ENCODE peak calls at places on chromosomes 5 and 9, in five cellular contexts. B is M059J, H is progenitor cell of endocrine pancreas, K is AG20443, P is RWPE1. T is an unnamed sample.

GRCh38 chr9:124894741-124895170 is 32.8 kb downstream of the ARPC5L start:
- DNase-seq in B (peak), H (no peak), K (peak), P (peak), T (peak)

GRCh38 chr5:53419247-53419646 is 61.2 kb upstream of the FST start:
- DNase-seq in B (peak), H (no peak), K (peak), P (peak), T (no peak)

GRCh38 chr5:142597546-142598337 is 88.1 kb downstream of the FGF1 start:
- DNase-seq in B (peak), H (no peak), K (peak), P (peak), T (no peak)

GRCh38 chr5:80339116-80339515 is 19.3 kb downstream of the SPZ1 start:
- DNase-seq in B (no peak), H (no peak), K (no peak), P (no peak), T (no peak)

GRCh38 chr5:154309361-154309725 is 118.8 kb downstream of the GALNT10 start:
- DNase-seq in B (peak), H (no peak), K (peak), P (no peak), T (no peak)

GRCh38 chr9:131739192-131739961 is 499 bp downstream of the RAPGEF1 start:
- DNase-seq in B (peak), H (peak), K (peak), P (peak), T (no peak)

GRCh38 chr5:132375957-132376356 is 6.4 kb downstream of the SLC22A5 start:
- DNase-seq in B (no peak), H (no peak), K (no peak), P (no peak), T (no peak)

GRCh38 chr9:95626885-95627558 is 110.3 kb upstream of the PTCH1 start:
- DNase-seq in B (peak), H (no peak), K (no peak), P (no peak), T (no peak)

GRCh38 chr5:138110266-138110963 is 26.6 kb downstream of the WNT8A start:
- DNase-seq in B (peak), H (no peak), K (no peak), P (no peak), T (peak)

GRCh38 chr9:91422832-91423711 is 560 bp downstream of the NFIL3 start:
- DNase-seq in B (peak), H (peak), K (peak), P (peak), T (peak)

GRCh38 chr5:167629634-167630033 is 661.8 kb upstream of the WWC1 start:
- DNase-seq in B (no peak), H (no peak), K (no peak), P (no peak), T (no peak)

GRCh38 chr5:132049559-132049958 is 10.9 kb upstream of the IL3 start:
- DNase-seq in B (no peak), H (no peak), K (peak), P (no peak), T (no peak)

GRCh38 chr5:110908848-110909247 is 162.7 kb upstream of the TSLP start:
- DNase-seq in B (no peak), H (no peak), K (no peak), P (no peak), T (no peak)

GRCh38 chr9:114906922-114907571 is 23.3 kb downstream of the TNFSF8 start:
- DNase-seq in B (peak), H (peak), K (peak), P (peak), T (peak)

GRCh38 chr9:135010363-135010860 is 77.1 kb upstream of the OLFM1 start:
- DNase-seq in B (no peak), H (no peak), K (no peak), P (no peak), T (no peak)

GRCh38 chr5:142826741-142827492 is 56.7 kb downstream of the ARHGAP26 start:
- DNase-seq in B (peak), H (no peak), K (peak), P (peak), T (no peak)

GRCh38 chr9:112377684-112378344 is 2.1 kb upstream of the HSDL2 start:
- DNase-seq in B (no peak), H (no peak), K (no peak), P (no peak), T (no peak)

GRCh38 chr5:14299666-14300065 is 156.5 kb downstream of the TRIO start:
- DNase-seq in B (no peak), H (no peak), K (no peak), P (no peak), T (no peak)

GRCh38 chr9:4985376-4986266 is 549 bp downstream of the JAK2 start:
- DNase-seq in B (peak), H (no peak), K (peak), P (no peak), T (peak)

GRCh38 chr5:37776826-37777225 is 63.0 kb downstream of the GDNF start:
- DNase-seq in B (no peak), H (no peak), K (peak), P (no peak), T (no peak)

GRCh38 chr9:136587145-136587943 is 41.5 kb upstream of the NOTCH1 start:
- DNase-seq in B (no peak), H (no peak), K (peak), P (no peak), T (no peak)

GRCh38 chr5:53923969-53924876 is 363.8 kb downstream of the NDUFS4 start:
- DNase-seq in B (no peak), H (no peak), K (peak), P (no peak), T (no peak)

GRCh38 chr5:23523998-23524397 is 16.6 kb downstream of the PRDM9 start:
- DNase-seq in B (no peak), H (no peak), K (no peak), P (no peak), T (no peak)

T was measured in COR-L47.